ENCODE peak calls at places on chromosome 19, in ten cellular contexts. One of them, this sample, is unnamed.

GRCh38 chr19:2546128-2547032 is 70.5 kb downstream of the GADD45B start:
- DNase-seq in NCI-H2107: no peak
- DNase-seq in hypothalamus: peak; percentile 88
- DNase-seq in CD8-positive, alpha-beta T cell: no peak
- DNase-seq in activated CD4-positive, alpha-beta T cell treated with anti-CD3 and anti-CD28 coated beads for 4 hours: no peak
- DNase-seq in HFFc6: no peak
- DNase-seq in IMR-90: no peak
- DNase-seq in BE2C: no peak
- DNase-seq in KG1: no peak
- DNase-seq in stimulated activated CD8-positive, alpha-beta memory T cell treated with anti-CD3 and anti-CD28 coated beads, Interleukin-15, amount 100 ng/mL, for 4 hours: no peak
- DNase-seq in this sample: no peak

GRCh38 chr19:28485300-28485699 is 727.7 kb downstream of the UQCRFS1 start:
- DNase-seq in NCI-H2107: no peak
- DNase-seq in hypothalamus: no peak
- DNase-seq in CD8-positive, alpha-beta T cell: no peak
- DNase-seq in activated CD4-positive, alpha-beta T cell treated with anti-CD3 and anti-CD28 coated beads for 4 hours: no peak
- DNase-seq in HFFc6: no peak
- DNase-seq in IMR-90: no peak
- DNase-seq in BE2C: no peak
- DNase-seq in KG1: no peak
- DNase-seq in stimulated activated CD8-positive, alpha-beta memory T cell treated with anti-CD3 and anti-CD28 coated beads, Interleukin-15, amount 100 ng/mL, for 4 hours: no peak
- DNase-seq in this sample: no peak

GRCh38 chr19:32581704-32582164 is 744 bp downstream of the PDCD5 start:
- DNase-seq in NCI-H2107: no peak
- DNase-seq in hypothalamus: no peak
- DNase-seq in CD8-positive, alpha-beta T cell: no peak
- DNase-seq in activated CD4-positive, alpha-beta T cell treated with anti-CD3 and anti-CD28 coated beads for 4 hours: no peak
- DNase-seq in HFFc6: no peak
- DNase-seq in IMR-90: peak; percentile 66
- DNase-seq in BE2C: peak; percentile 34
- DNase-seq in KG1: no peak
- DNase-seq in stimulated activated CD8-positive, alpha-beta memory T cell treated with anti-CD3 and anti-CD28 coated beads, Interleukin-15, amount 100 ng/mL, for 4 hours: no peak
- DNase-seq in this sample: peak; percentile 11

GRCh38 chr19:31531326-31531725 is 182.1 kb upstream of the TSHZ3 start:
- DNase-seq in NCI-H2107: no peak
- DNase-seq in hypothalamus: no peak
- DNase-seq in CD8-positive, alpha-beta T cell: no peak
- DNase-seq in activated CD4-positive, alpha-beta T cell treated with anti-CD3 and anti-CD28 coated beads for 4 hours: no peak
- DNase-seq in HFFc6: no peak
- DNase-seq in IMR-90: no peak
- DNase-seq in BE2C: no peak
- DNase-seq in KG1: no peak
- DNase-seq in stimulated activated CD8-positive, alpha-beta memory T cell treated with anti-CD3 and anti-CD28 coated beads, Interleukin-15, amount 100 ng/mL, for 4 hours: no peak
- DNase-seq in this sample: no peak

GRCh38 chr19:11555246-11555645 is 3.8 kb downstream of the ELOF1 start:
- DNase-seq in NCI-H2107: no peak
- DNase-seq in hypothalamus: no peak
- DNase-seq in CD8-positive, alpha-beta T cell: no peak
- DNase-seq in activated CD4-positive, alpha-beta T cell treated with anti-CD3 and anti-CD28 coated beads for 4 hours: no peak
- DNase-seq in HFFc6: no peak
- DNase-seq in IMR-90: no peak
- DNase-seq in BE2C: no peak
- DNase-seq in KG1: no peak
- DNase-seq in stimulated activated CD8-positive, alpha-beta memory T cell treated with anti-CD3 and anti-CD28 coated beads, Interleukin-15, amount 100 ng/mL, for 4 hours: no peak
- DNase-seq in this sample: no peak

GRCh38 chr19:16836115-16836905 is 7.1 kb downstream of the SIN3B start:
- DNase-seq in NCI-H2107: no peak
- DNase-seq in hypothalamus: no peak
- DNase-seq in CD8-positive, alpha-beta T cell: no peak
- DNase-seq in activated CD4-positive, alpha-beta T cell treated with anti-CD3 and anti-CD28 coated beads for 4 hours: no peak
- DNase-seq in HFFc6: no peak
- DNase-seq in IMR-90: peak; percentile 39
- DNase-seq in BE2C: no peak
- DNase-seq in KG1: no peak
- DNase-seq in stimulated activated CD8-positive, alpha-beta memory T cell treated with anti-CD3 and anti-CD28 coated beads, Interleukin-15, amount 100 ng/mL, for 4 hours: no peak
- DNase-seq in this sample: no peak

GRCh38 chr19:46173886-46174475 is 25.9 kb downstream of the IGFL2 start:
- DNase-seq in NCI-H2107: no peak
- DNase-seq in hypothalamus: no peak
- DNase-seq in CD8-positive, alpha-beta T cell: no peak
- DNase-seq in activated CD4-positive, alpha-beta T cell treated with anti-CD3 and anti-CD28 coated beads for 4 hours: no peak
- DNase-seq in HFFc6: no peak
- DNase-seq in IMR-90: no peak
- DNase-seq in BE2C: no peak
- DNase-seq in KG1: no peak
- DNase-seq in stimulated activated CD8-positive, alpha-beta memory T cell treated with anti-CD3 and anti-CD28 coated beads, Interleukin-15, amount 100 ng/mL, for 4 hours: no peak
- DNase-seq in this sample: no peak

GRCh38 chr19:33646306-33646705 is 24.6 kb downstream of the CHST8 start:
- DNase-seq in NCI-H2107: no peak
- DNase-seq in hypothalamus: no peak
- DNase-seq in CD8-positive, alpha-beta T cell: no peak
- DNase-seq in activated CD4-positive, alpha-beta T cell treated with anti-CD3 and anti-CD28 coated beads for 4 hours: no peak
- DNase-seq in HFFc6: no peak
- DNase-seq in IMR-90: no peak
- DNase-seq in BE2C: no peak
- DNase-seq in KG1: no peak
- DNase-seq in stimulated activated CD8-positive, alpha-beta memory T cell treated with anti-CD3 and anti-CD28 coated beads, Interleukin-15, amount 100 ng/mL, for 4 hours: no peak
- DNase-seq in this sample: no peak

GRCh38 chr19:45569619-45570421 is 14.8 kb downstream of the OPA3 start:
- DNase-seq in NCI-H2107: no peak
- DNase-seq in hypothalamus: peak; percentile 25
- DNase-seq in CD8-positive, alpha-beta T cell: peak; percentile 59
- DNase-seq in activated CD4-positive, alpha-beta T cell treated with anti-CD3 and anti-CD28 coated beads for 4 hours: peak; percentile 52
- DNase-seq in HFFc6: no peak
- DNase-seq in IMR-90: no peak
- DNase-seq in BE2C: peak; percentile 69
- DNase-seq in KG1: peak; percentile 12
- DNase-seq in stimulated activated CD8-positive, alpha-beta memory T cell treated with anti-CD3 and anti-CD28 coated beads, Interleukin-15, amount 100 ng/mL, for 4 hours: peak; percentile 20
- DNase-seq in this sample: peak; percentile 68

GRCh38 chr19:15379996-15380647 is 535 bp upstream of the AKAP8 start:
- DNase-seq in NCI-H2107: no peak
- DNase-seq in hypothalamus: no peak
- DNase-seq in CD8-positive, alpha-beta T cell: no peak
- DNase-seq in activated CD4-positive, alpha-beta T cell treated with anti-CD3 and anti-CD28 coated beads for 4 hours: no peak
- DNase-seq in HFFc6: peak; percentile 24
- DNase-seq in IMR-90: peak; percentile 11
- DNase-seq in BE2C: peak; percentile 69
- DNase-seq in KG1: no peak
- DNase-seq in stimulated activated CD8-positive, alpha-beta memory T cell treated with anti-CD3 and anti-CD28 coated beads, Interleukin-15, amount 100 ng/mL, for 4 hours: no peak
- DNase-seq in this sample: peak; percentile 21

GRCh38 chr19:15180451-15181390 is 20.1 kb downstream of the NOTCH3 start:
- DNase-seq in NCI-H2107: peak; percentile 22
- DNase-seq in hypothalamus: no peak
- DNase-seq in CD8-positive, alpha-beta T cell: no peak
- DNase-seq in activated CD4-positive, alpha-beta T cell treated with anti-CD3 and anti-CD28 coated beads for 4 hours: no peak
- DNase-seq in HFFc6: no peak
- DNase-seq in IMR-90: no peak
- DNase-seq in BE2C: peak; percentile 68
- DNase-seq in KG1: no peak
- DNase-seq in stimulated activated CD8-positive, alpha-beta memory T cell treated with anti-CD3 and anti-CD28 coated beads, Interleukin-15, amount 100 ng/mL, for 4 hours: no peak
- DNase-seq in this sample: no peak

GRCh38 chr19:37635076-37636056 is 19.9 kb downstream of the ZFP30 start:
- DNase-seq in NCI-H2107: no peak
- DNase-seq in hypothalamus: no peak
- DNase-seq in CD8-positive, alpha-beta T cell: no peak
- DNase-seq in activated CD4-positive, alpha-beta T cell treated with anti-CD3 and anti-CD28 coated beads for 4 hours: no peak
- DNase-seq in HFFc6: no peak
- DNase-seq in IMR-90: no peak
- DNase-seq in BE2C: no peak
- DNase-seq in KG1: no peak
- DNase-seq in stimulated activated CD8-positive, alpha-beta memory T cell treated with anti-CD3 and anti-CD28 coated beads, Interleukin-15, amount 100 ng/mL, for 4 hours: no peak
- DNase-seq in this sample: no peak

GRCh38 chr19:2330632-2331284 is 2.3 kb downstream of the SPPL2B start:
- DNase-seq in NCI-H2107: peak; percentile 75
- DNase-seq in hypothalamus: no peak
- DNase-seq in CD8-positive, alpha-beta T cell: no peak
- DNase-seq in activated CD4-positive, alpha-beta T cell treated with anti-CD3 and anti-CD28 coated beads for 4 hours: no peak
- DNase-seq in HFFc6: no peak
- DNase-seq in IMR-90: no peak
- DNase-seq in BE2C: no peak
- DNase-seq in KG1: no peak
- DNase-seq in stimulated activated CD8-positive, alpha-beta memory T cell treated with anti-CD3 and anti-CD28 coated beads, Interleukin-15, amount 100 ng/mL, for 4 hours: no peak
- DNase-seq in this sample: no peak

GRCh38 chr19:8571006-8571411 is 6.2 kb downstream of the MYO1F start:
- DNase-seq in NCI-H2107: no peak
- DNase-seq in hypothalamus: no peak
- DNase-seq in CD8-positive, alpha-beta T cell: peak; percentile 77
- DNase-seq in activated CD4-positive, alpha-beta T cell treated with anti-CD3 and anti-CD28 coated beads for 4 hours: peak; percentile 48
- DNase-seq in HFFc6: peak; percentile 77
- DNase-seq in IMR-90: peak; percentile 68
- DNase-seq in BE2C: no peak
- DNase-seq in KG1: peak; percentile 78
- DNase-seq in stimulated activated CD8-positive, alpha-beta memory T cell treated with anti-CD3 and anti-CD28 coated beads, Interleukin-15, amount 100 ng/mL, for 4 hours: no peak
- DNase-seq in this sample: peak; percentile 86

GRCh38 chr19:41527079-41527478 is 48.9 kb upstream of the CEACAM21 start:
- DNase-seq in NCI-H2107: no peak
- DNase-seq in hypothalamus: no peak
- DNase-seq in CD8-positive, alpha-beta T cell: no peak
- DNase-seq in activated CD4-positive, alpha-beta T cell treated with anti-CD3 and anti-CD28 coated beads for 4 hours: no peak
- DNase-seq in HFFc6: no peak
- DNase-seq in IMR-90: no peak
- DNase-seq in BE2C: no peak
- DNase-seq in KG1: no peak
- DNase-seq in stimulated activated CD8-positive, alpha-beta memory T cell treated with anti-CD3 and anti-CD28 coated beads, Interleukin-15, amount 100 ng/mL, for 4 hours: no peak
- DNase-seq in this sample: no peak

GRCh38 chr19:32566246-32566830 is 14.7 kb upstream of the PDCD5 start:
- DNase-seq in NCI-H2107: no peak
- DNase-seq in hypothalamus: no peak
- DNase-seq in CD8-positive, alpha-beta T cell: no peak
- DNase-seq in activated CD4-positive, alpha-beta T cell treated with anti-CD3 and anti-CD28 coated beads for 4 hours: no peak
- DNase-seq in HFFc6: peak; percentile 19
- DNase-seq in IMR-90: peak; percentile 29
- DNase-seq in BE2C: peak; percentile 59
- DNase-seq in KG1: no peak
- DNase-seq in stimulated activated CD8-positive, alpha-beta memory T cell treated with anti-CD3 and anti-CD28 coated beads, Interleukin-15, amount 100 ng/mL, for 4 hours: no peak
- DNase-seq in this sample: peak; percentile 30

GRCh38 chr19:46736544-46737274 is 9.1 kb upstream of the FKRP start:
- DNase-seq in NCI-H2107: no peak
- DNase-seq in hypothalamus: no peak
- DNase-seq in CD8-positive, alpha-beta T cell: no peak
- DNase-seq in activated CD4-positive, alpha-beta T cell treated with anti-CD3 and anti-CD28 coated beads for 4 hours: no peak
- DNase-seq in HFFc6: no peak
- DNase-seq in IMR-90: no peak
- DNase-seq in BE2C: peak; percentile 62
- DNase-seq in KG1: no peak
- DNase-seq in stimulated activated CD8-positive, alpha-beta memory T cell treated with anti-CD3 and anti-CD28 coated beads, Interleukin-15, amount 100 ng/mL, for 4 hours: no peak
- DNase-seq in this sample: peak; percentile 67

GRCh38 chr19:27822336-27822735 is 1390.6 kb downstream of the UQCRFS1 start:
- DNase-seq in NCI-H2107: no peak
- DNase-seq in hypothalamus: no peak
- DNase-seq in CD8-positive, alpha-beta T cell: no peak
- DNase-seq in activated CD4-positive, alpha-beta T cell treated with anti-CD3 and anti-CD28 coated beads for 4 hours: no peak
- DNase-seq in HFFc6: no peak
- DNase-seq in IMR-90: no peak
- DNase-seq in BE2C: no peak
- DNase-seq in KG1: no peak
- DNase-seq in stimulated activated CD8-positive, alpha-beta memory T cell treated with anti-CD3 and anti-CD28 coated beads, Interleukin-15, amount 100 ng/mL, for 4 hours: no peak
- DNase-seq in this sample: peak; percentile 11

GRCh38 chr19:41774515-41774980 is 19.2 kb downstream of the CEACAM6 start:
- DNase-seq in NCI-H2107: peak; percentile 32
- DNase-seq in hypothalamus: no peak
- DNase-seq in CD8-positive, alpha-beta T cell: peak; percentile 38
- DNase-seq in activated CD4-positive, alpha-beta T cell treated with anti-CD3 and anti-CD28 coated beads for 4 hours: peak; percentile 54
- DNase-seq in HFFc6: no peak
- DNase-seq in IMR-90: no peak
- DNase-seq in BE2C: no peak
- DNase-seq in KG1: no peak
- DNase-seq in stimulated activated CD8-positive, alpha-beta memory T cell treated with anti-CD3 and anti-CD28 coated beads, Interleukin-15, amount 100 ng/mL, for 4 hours: peak; percentile 41
- DNase-seq in this sample: no peak

GRCh38 chr19:23769691-23770468 is 11.2 kb upstream of the ZNF681 start:
- DNase-seq in NCI-H2107: no peak
- DNase-seq in hypothalamus: no peak
- DNase-seq in CD8-positive, alpha-beta T cell: no peak
- DNase-seq in activated CD4-positive, alpha-beta T cell treated with anti-CD3 and anti-CD28 coated beads for 4 hours: no peak
- DNase-seq in HFFc6: no peak
- DNase-seq in IMR-90: no peak
- DNase-seq in BE2C: no peak
- DNase-seq in KG1: no peak
- DNase-seq in stimulated activated CD8-positive, alpha-beta memory T cell treated with anti-CD3 and anti-CD28 coated beads, Interleukin-15, amount 100 ng/mL, for 4 hours: no peak
- DNase-seq in this sample: no peak

GRCh38 chr19:42324655-42325307 is 654 bp upstream of the MEGF8 start:
- DNase-seq in NCI-H2107: no peak
- DNase-seq in hypothalamus: no peak
- DNase-seq in CD8-positive, alpha-beta T cell: no peak
- DNase-seq in activated CD4-positive, alpha-beta T cell treated with anti-CD3 and anti-CD28 coated beads for 4 hours: no peak
- DNase-seq in HFFc6: no peak
- DNase-seq in IMR-90: no peak
- DNase-seq in BE2C: no peak
- DNase-seq in KG1: no peak
- DNase-seq in stimulated activated CD8-positive, alpha-beta memory T cell treated with anti-CD3 and anti-CD28 coated beads, Interleukin-15, amount 100 ng/mL, for 4 hours: no peak
- DNase-seq in this sample: no peak

GRCh38 chr19:32611161-32611560 is 30.2 kb downstream of the PDCD5 start:
- DNase-seq in NCI-H2107: no peak
- DNase-seq in hypothalamus: no peak
- DNase-seq in CD8-positive, alpha-beta T cell: no peak
- DNase-seq in activated CD4-positive, alpha-beta T cell treated with anti-CD3 and anti-CD28 coated beads for 4 hours: no peak
- DNase-seq in HFFc6: no peak
- DNase-seq in IMR-90: no peak
- DNase-seq in BE2C: no peak
- DNase-seq in KG1: no peak
- DNase-seq in stimulated activated CD8-positive, alpha-beta memory T cell treated with anti-CD3 and anti-CD28 coated beads, Interleukin-15, amount 100 ng/mL, for 4 hours: no peak
- DNase-seq in this sample: no peak

GRCh38 chr19:31444931-31445330 is 95.7 kb upstream of the TSHZ3 start:
- DNase-seq in NCI-H2107: no peak
- DNase-seq in hypothalamus: no peak
- DNase-seq in CD8-positive, alpha-beta T cell: no peak
- DNase-seq in activated CD4-positive, alpha-beta T cell treated with anti-CD3 and anti-CD28 coated beads for 4 hours: no peak
- DNase-seq in HFFc6: no peak
- DNase-seq in IMR-90: no peak
- DNase-seq in BE2C: no peak
- DNase-seq in KG1: no peak
- DNase-seq in stimulated activated CD8-positive, alpha-beta memory T cell treated with anti-CD3 and anti-CD28 coated beads, Interleukin-15, amount 100 ng/mL, for 4 hours: no peak
- DNase-seq in this sample: no peak